ENCODE peak calls at places on chromosomes 5 and 9, in seven cellular contexts. E is GM03348, A is NCI-H524, R is T47D, V is fibroblast of lung, Z is hippocampal formation, W is T-helper 9 cell. M is an unnamed sample.

GRCh38 chr9:107051392-107051791 is 188.4 kb downstream of the ZNF462 start:
- DNase-seq in A (no peak), E (no peak), W (no peak), V (no peak), R (peak), Z (no peak), M (no peak)

GRCh38 chr5:181217805-181218065 is 5.3 kb upstream of the TRIM41 start:
- DNase-seq in A (no peak), V (no peak), E (no peak), Z (no peak), R (no peak), W (peak), M (no peak)

GRCh38 chr5:170287532-170287931 is 10.0 kb downstream of the LCP2 start:
- DNase-seq in A (no peak), Z (no peak), E (no peak), W (no peak), R (no peak), V (peak), M (no peak)

GRCh38 chr9:18923671-18924430 is 109.2 kb downstream of the SAXO1 start:
- DNase-seq in A (no peak), Z (no peak), V (no peak), R (no peak), E (no peak), W (no peak), M (no peak)

GRCh38 chr5:11584008-11584407 is 320.2 kb downstream of the CTNND2 start:
- DNase-seq in W (no peak), Z (no peak), A (no peak), R (no peak), E (no peak), V (no peak), M (no peak)

GRCh38 chr5:177509361-177509951 is at the start of gene DOK3:
- DNase-seq in A (no peak), V (no peak), Z (no peak), W (no peak), E (no peak), R (no peak), M (no peak)

GRCh38 chr5:176870110-176870591 is 29.0 kb downstream of the HK3 start:
- DNase-seq in V (peak), W (no peak), R (peak), E (peak), Z (no peak), A (no peak), M (peak)

GRCh38 chr5:148828461-148829247 is 2.2 kb downstream of the ADRB2 start:
- DNase-seq in E (no peak), A (no peak), V (no peak), W (no peak), Z (no peak), R (no peak), M (no peak)

GRCh38 chr5:135238622-135239460 is 160.2 kb downstream of the MACROH2A1 start:
- DNase-seq in W (no peak), Z (no peak), V (no peak), A (no peak), E (no peak), R (no peak), M (no peak)

GRCh38 chr5:147690595-147690994 is 91.9 kb downstream of the JAKMIP2 start:
- DNase-seq in E (no peak), A (peak), R (peak), Z (no peak), W (no peak), V (no peak), M (no peak)

GRCh38 chr5:66850354-66851075 is 254.3 kb downstream of the MAST4 start:
- DNase-seq in Z (no peak), W (no peak), A (no peak), V (peak), R (peak), E (peak), M (no peak)

GRCh38 chr5:29853711-29854110 is 1339.8 kb upstream of the CDH6 start:
- DNase-seq in Z (no peak), A (no peak), W (no peak), R (no peak), V (no peak), E (no peak), M (no peak)

GRCh38 chr9:137433916-137434431 is 7.2 kb downstream of the ENTPD8 start:
- DNase-seq in E (no peak), W (no peak), R (no peak), Z (no peak), V (no peak), A (no peak), M (no peak)

GRCh38 chr9:91847576-91847975 is 102.5 kb downstream of the ROR2 start:
- DNase-seq in R (no peak), W (no peak), A (no peak), V (peak), E (peak), Z (peak), M (no peak)

GRCh38 chr5:75277463-75277862 is 40.8 kb upstream of the ANKRD31 start:
- DNase-seq in R (no peak), E (no peak), Z (no peak), W (no peak), V (no peak), A (no peak), M (no peak)

GRCh38 chr9:99385814-99386279 is 163.8 kb downstream of the SEC61B start:
- DNase-seq in A (peak), W (no peak), V (peak), E (peak), R (no peak), Z (no peak), M (no peak)

GRCh38 chr5:14884062-14884612 is 12.6 kb upstream of the ANKH start:
- DNase-seq in A (no peak), E (no peak), Z (no peak), W (no peak), R (no peak), V (no peak), M (no peak)

GRCh38 chr9:77892171-77892570 is 139.4 kb downstream of the GNAQ start:
- DNase-seq in A (no peak), R (no peak), Z (no peak), V (no peak), E (no peak), W (no peak), M (no peak)